ENCODE peak calls at places on chromosomes 2 and 18, in ten cellular contexts. V, K, T, S, J, W, D, B, R and I are unnamed samples. For H3K4me1 and H3K27me3, the result is how much of the 10 kb centered on the place peaks cover.

GRCh38 chr18:75162467-75162866 is 46.5 kb downstream of the PTGR3 start:
- DNase-seq in T (no peak), B (no peak), V (no peak), J (peak), S (no peak), W (no peak), R (no peak), D (no peak), K (no peak), I (no peak)

GRCh38 chr2:188193230-188193629 is 98.4 kb upstream of the GULP1 start:
- DNase-seq in B (no peak), R (no peak), K (no peak), J (no peak), D (no peak), W (no peak), S (no peak), V (no peak), T (no peak), I (no peak)

GRCh38 chr2:96869281-96869823 is 528 bp downstream of the SEMA4C start:
- DNase-seq in D (peak), S (no peak), W (peak), R (no peak), T (no peak), B (peak), J (peak), V (peak), K (peak), I (no peak)

GRCh38 chr2:195094330-195094729 is 562.7 kb upstream of the SLC39A10 start:
- DNase-seq in J (no peak), R (no peak), D (no peak), B (no peak), V (no peak), K (no peak), S (no peak), T (no peak), W (no peak), I (no peak)

GRCh38 chr18:30957086-30957485 is 85.5 kb downstream of the DSC3 start:
- DNase-seq in D (no peak), S (no peak), J (no peak), T (no peak), V (no peak), R (no peak), W (no peak), B (no peak), K (no peak), I (no peak)

GRCh38 chr2:108534577-108535379 is 508 bp downstream of the LIMS1 start:
- DNase-seq in V (peak), D (no peak), S (peak), T (peak), W (no peak), K (peak), J (no peak), B (peak), R (peak), I (peak)

GRCh38 chr2:119438726-119439284 is 7.2 kb downstream of the TMEM37 start:
- DNase-seq in W (no peak), T (no peak), S (peak), J (no peak), R (no peak), D (no peak), V (no peak), K (no peak), B (no peak), I (no peak)

GRCh38 chr2:101574622-101575021 is 99.7 kb upstream of the RFX8 start:
- DNase-seq in D (no peak), S (no peak), K (no peak), V (no peak), B (no peak), R (no peak), T (no peak), W (no peak), J (no peak), I (no peak)

GRCh38 chr2:97844311-97844859 is 131.0 kb downstream of the ZAP70 start:
- DNase-seq in D (no peak), W (no peak), J (peak), B (no peak), R (no peak), V (no peak), T (no peak), K (no peak), S (no peak), I (peak)

GRCh38 chr18:6203791-6204190 is 210.9 kb downstream of the L3MBTL4 start:
- DNase-seq in J (no peak), S (no peak), T (no peak), W (no peak), R (no peak), V (no peak), D (no peak), K (no peak), B (no peak), I (peak)

GRCh38 chr2:237536617-237537016 is 29.8 kb upstream of the PRLH start:
- DNase-seq in D (no peak), W (no peak), T (no peak), S (no peak), J (no peak), B (peak), R (no peak), K (no peak), V (no peak), I (no peak)

DNA sequence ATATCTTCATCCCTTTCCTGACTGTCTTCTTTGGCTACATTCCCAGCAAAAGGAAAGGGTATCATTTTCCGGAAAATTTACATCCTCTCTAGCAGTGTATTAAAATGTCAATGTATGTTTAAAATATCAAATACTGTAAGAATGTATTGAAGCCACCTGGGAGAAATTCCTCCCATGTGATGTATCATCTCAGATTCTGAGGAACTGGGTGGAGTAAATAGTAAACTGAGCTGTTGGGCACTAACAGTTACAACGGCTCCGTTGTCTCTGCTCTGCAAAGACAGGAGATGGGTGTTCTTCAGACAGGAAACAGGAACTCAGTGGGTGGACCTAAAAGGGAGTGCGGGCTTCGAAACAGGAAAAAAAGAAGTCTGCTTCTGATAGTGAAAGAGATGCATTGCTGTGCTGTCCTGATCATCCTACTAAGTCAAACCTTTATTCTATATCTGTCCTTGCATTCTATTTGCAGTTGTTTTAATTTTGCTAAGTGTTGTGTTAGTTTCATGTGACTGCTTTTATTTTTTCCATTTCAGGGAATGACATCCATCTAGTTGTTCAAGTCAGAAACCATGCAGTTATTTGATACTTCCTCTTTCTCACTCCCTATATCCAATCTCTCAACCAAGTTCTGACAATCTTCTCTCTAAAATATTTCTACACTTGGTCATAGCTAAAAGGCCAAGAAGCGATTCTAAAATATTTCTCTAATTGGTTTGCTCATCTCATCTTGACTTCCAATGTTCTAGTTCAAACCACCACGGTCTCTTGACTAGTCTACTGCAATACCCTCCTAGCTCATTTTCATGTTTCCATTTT is 19.4 kb downstream of the DOK1 start:
- DNase-seq in B (no peak), K (no peak), J (no peak), R (peak), S (no peak), W (no peak), V (no peak), T (peak), D (no peak), I (no peak)
- H3K4me1 ChIP-seq in B (half or more), K (under half), J (under half), R (under half), S (under half), W (under half), V (under half), T (under half), D (under half), I (under half)

GRCh38 chr2:60555066-60555793 is 1.8 kb upstream of the BCL11A start:
- DNase-seq in D (peak), K (peak), W (no peak), R (peak), V (no peak), B (peak), J (peak), S (peak), T (peak), I (peak)

GRCh38 chr2:60556441-60556997 is 3.1 kb upstream of the BCL11A start:
- DNase-seq in K (peak), R (peak), V (no peak), S (no peak), J (no peak), D (no peak), T (peak), W (no peak), B (peak), I (no peak)

GRCh38 chr2:60556998-60557955 is 3.8 kb upstream of the BCL11A start:
- DNase-seq in W (no peak), J (no peak), T (peak), K (peak), R (peak), B (no peak), V (no peak), D (no peak), S (no peak), I (no peak)

GRCh38 chr2:60554649-60555065 is 1.2 kb upstream of the BCL11A start:
- DNase-seq in S (no peak), T (no peak), V (no peak), B (peak), R (no peak), D (peak), W (no peak), J (no peak), K (peak), I (no peak)

GRCh38 chr2:60555794-60556161 is 2.3 kb upstream of the BCL11A start:
- DNase-seq in S (peak), J (no peak), D (no peak), T (no peak), B (no peak), K (peak), W (no peak), R (peak), V (no peak), I (no peak)
- H3K27me3 ChIP-seq in S (under half), J (under half), D (under half), T (under half), B (half or more), K (half or more), W (under half), R (under half), V (under half), I (under half)

GRCh38 chr18:79857082-79857661 is 59.4 kb downstream of the KCNG2 start:
- DNase-seq in D (no peak), J (peak), R (no peak), B (no peak), K (no peak), T (peak), S (no peak), V (peak), W (peak), I (no peak)
- H3K27ac ChIP-seq in D (no peak), J (no peak), R (no peak), B (no peak), K (no peak), T (no peak), S (no peak), V (no peak), W (no peak), I (no peak)

GRCh38 chr2:173938700-173939384 is 26.3 kb downstream of the SP3 start:
- DNase-seq in S (no peak), B (no peak), V (no peak), D (no peak), J (no peak), W (no peak), K (no peak), T (no peak), R (no peak), I (no peak)
- H3K4me1 ChIP-seq in S (under half), B (half or more), V (under half), D (under half), J (under half), W (under half), K (under half), T (half or more), R (half or more), I (under half)

GRCh38 chr2:88452151-88452851 is at the start of gene FOXI3:
- DNase-seq in B (no peak), T (no peak), K (peak), J (no peak), W (no peak), V (no peak), R (no peak), S (peak), D (no peak), I (no peak)

GRCh38 chr2:88451647-88452150 is 794 bp downstream of the FOXI3 start:
- DNase-seq in W (no peak), K (no peak), V (no peak), S (peak), B (peak), T (no peak), J (no peak), D (no peak), R (no peak), I (no peak)

GRCh38 chr2:88452980-88453582 is 588 bp upstream of the FOXI3 start:
- DNase-seq in V (no peak), D (no peak), T (no peak), B (no peak), S (no peak), R (no peak), K (peak), W (no peak), J (peak), I (no peak)

GRCh38 chr2:88450186-88450585 is 2.3 kb downstream of the FOXI3 start:
- DNase-seq in B (no peak), S (no peak), W (no peak), D (no peak), T (no peak), K (no peak), V (no peak), J (no peak), R (no peak), I (no peak)

GRCh38 chr2:88450925-88451575 is 1.4 kb downstream of the FOXI3 start:
- DNase-seq in D (no peak), T (no peak), V (no peak), R (no peak), S (no peak), B (no peak), W (no peak), J (no peak), K (no peak), I (no peak)
- H3K27me3 ChIP-seq in D (under half), T (under half), V (under half), R (under half), S (under half), B (half or more), W (under half), J (under half), K (half or more), I (under half)

GRCh38 chr2:218221015-218221414 is 4.0 kb downstream of the ARPC2 start:
- DNase-seq in S (no peak), D (no peak), R (peak), J (no peak), T (peak), W (no peak), K (no peak), B (no peak), V (no peak), I (no peak)
- H3K27ac ChIP-seq in S (no peak), D (no peak), R (peak), J (no peak), T (no peak), W (no peak), K (no peak), B (peak), V (no peak), I (no peak)

GRCh38 chr2:30404354-30405265 is 42.4 kb upstream of the LCLAT1 start:
- DNase-seq in B (no peak), J (peak), R (no peak), T (no peak), W (no peak), K (peak), D (peak), S (peak), V (no peak), I (no peak)
- H3K4me1 ChIP-seq in B (under half), J (under half), R (under half), T (under half), W (under half), K (under half), D (under half), S (under half), V (under half), I (under half)

GRCh38 chr2:9336534-9337354 is 86.6 kb downstream of the ITGB1BP1 start:
- DNase-seq in D (peak), W (no peak), V (no peak), B (no peak), S (no peak), J (peak), K (no peak), T (no peak), R (no peak), I (peak)
- H3K27me3 ChIP-seq in D (under half), W (under half), V (under half), B (under half), S (under half), J (under half), K (under half), T (under half), R (under half), I (under half)

GRCh38 chr2:62197017-62197586 is 1.2 kb downstream of the B3GNT2 start:
- DNase-seq in V (peak), B (peak), K (peak), W (no peak), T (peak), R (peak), J (no peak), S (no peak), D (no peak), I (peak)
- H3K27ac ChIP-seq in V (no peak), B (peak), K (peak), W (peak), T (peak), R (no peak), J (no peak), S (no peak), D (no peak), I (peak)